ENCODE peak calls at places on chromosomes 11 and 22, in five cellular contexts. B, L, N, W and P are unnamed samples.

GRCh38 chr11:118913411-118914125 is 12.2 kb downstream of the BCL9L start:
- DNase-seq in W (no peak), B (peak; percentile 75), L (peak; percentile 60), N (peak; percentile 22), P (peak; percentile 55)

GRCh38 chr22:27401321-27401720 is 400.2 kb downstream of the MN1 start:
- DNase-seq in W (no peak), L (no peak), N (no peak), B (no peak), P (no peak)

GRCh38 chr22:27850000-27850465 is 48.5 kb upstream of the MN1 start:
- DNase-seq in L (no peak), B (no peak), W (no peak), N (peak; percentile 50), P (no peak)

GRCh38 chr11:84558085-84558905 is 1068.8 kb downstream of the DLG2 start:
- DNase-seq in B (no peak), N (no peak), L (no peak), W (peak; percentile 68), P (no peak)

GRCh38 chr22:42437488-42438292 is 5.5 kb upstream of the NFAM1 start:
- DNase-seq in L (peak; percentile 94), N (peak; percentile 58), B (peak; percentile 82), W (peak; percentile 65), P (peak; percentile 83)

GRCh38 chr11:6418958-6419611 is at the start of gene APBB1:
- DNase-seq in B (peak; percentile 66), N (peak; percentile 75), L (peak; percentile 85), W (peak; percentile 60), P (peak; percentile 64)

GRCh38 chr22:39916496-39916895 is 15.6 kb downstream of the GRAP2 start:
- DNase-seq in B (no peak), W (no peak), L (no peak), N (no peak), P (no peak)

GRCh38 chr11:115980336-115980735 is 476.1 kb upstream of the CADM1 start:
- DNase-seq in L (no peak), B (no peak), N (no peak), W (no peak), P (no peak)

GRCh38 chr22:38208549-38209097 is 6.8 kb downstream of the MAFF start:
- DNase-seq in B (no peak), W (no peak), L (no peak), N (no peak), P (no peak)

GRCh38 chr22:43349636-43350035 is 6.5 kb upstream of the SCUBE1 start:
- DNase-seq in W (no peak), N (no peak), L (no peak), B (no peak), P (no peak)

GRCh38 chr11:8258771-8259170 is 4.9 kb downstream of the LMO1 start:
- DNase-seq in W (no peak), B (no peak), L (no peak), N (no peak), P (no peak)

GRCh38 chr22:46673677-46674236 is 53.6 kb downstream of the GRAMD4 start:
- DNase-seq in B (no peak), L (no peak), W (no peak), N (no peak), P (no peak)

GRCh38 chr11:29318134-29318845 is 698.5 kb downstream of the KCNA4 start:
- DNase-seq in N (no peak), W (no peak), B (no peak), L (no peak), P (no peak)

GRCh38 chr11:1157341-1157644 is 460 bp upstream of the MUC5AC start:
- DNase-seq in B (no peak), W (no peak), N (no peak), L (peak; percentile 42), P (no peak)

GRCh38 chr11:1160231-1161101 is 2.7 kb downstream of the MUC5AC start:
- DNase-seq in W (no peak), B (no peak), N (no peak), L (peak; percentile 70), P (no peak)

GRCh38 chr11:1156506-1157340 is 1.0 kb upstream of the MUC5AC start:
- DNase-seq in L (no peak), N (no peak), B (no peak), W (no peak), P (no peak)

GRCh38 chr11:1157645-1158591 is at the start of gene MUC5AC:
- DNase-seq in N (no peak), B (peak; percentile 6), W (no peak), L (peak; percentile 74), P (no peak)

DNA sequence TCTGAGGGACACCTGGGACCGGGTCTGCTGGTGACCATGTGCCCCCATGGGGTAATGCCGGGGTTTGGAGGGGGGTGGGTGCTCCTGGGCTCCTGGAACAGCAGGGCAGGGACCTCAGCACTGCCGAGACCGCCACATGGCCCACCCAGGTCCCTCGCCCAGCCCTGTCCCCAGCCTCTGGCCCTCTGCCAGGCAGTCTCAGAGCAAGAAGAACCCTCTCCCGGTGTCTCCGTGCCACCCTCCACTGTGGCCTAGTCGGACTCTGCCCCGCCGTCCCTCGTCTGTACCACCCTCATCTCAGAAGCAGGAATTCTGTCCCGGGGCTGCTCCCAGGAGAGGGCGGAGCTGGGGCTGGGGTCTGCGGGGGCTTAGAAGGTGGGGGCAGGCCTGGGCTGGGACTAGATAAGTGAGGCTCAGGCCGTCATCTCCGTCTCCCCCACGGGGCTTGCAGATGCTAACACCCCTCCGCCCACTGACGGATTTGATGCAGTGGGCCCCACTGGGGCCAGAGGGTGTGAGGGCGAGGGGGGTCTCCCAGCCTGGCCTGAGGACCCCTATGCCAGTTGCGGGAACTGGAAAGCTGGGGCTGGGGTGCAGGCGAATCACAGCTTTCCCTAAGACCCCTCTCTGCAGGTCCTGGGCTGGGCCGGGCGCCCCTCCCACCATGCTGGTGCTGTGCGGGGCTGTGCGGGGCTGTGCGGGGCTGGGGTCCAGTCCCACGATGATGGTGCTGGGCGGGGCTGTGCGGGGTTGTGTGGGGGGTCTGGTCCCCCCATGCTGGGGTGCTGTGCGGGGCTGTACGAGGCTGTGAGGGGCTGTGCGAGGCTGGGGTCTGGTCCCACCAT is 1.1 kb downstream of the MUC5AC start:
- DNase-seq in L (peak; percentile 69), W (no peak), B (peak; percentile 9), N (no peak), P (no peak)
- H3K27ac ChIP-seq in L (no peak overlapping the region), W (no peak overlapping the region), B (no peak overlapping the region), N (no peak overlapping the region), P (no peak overlapping the region)

DNA sequence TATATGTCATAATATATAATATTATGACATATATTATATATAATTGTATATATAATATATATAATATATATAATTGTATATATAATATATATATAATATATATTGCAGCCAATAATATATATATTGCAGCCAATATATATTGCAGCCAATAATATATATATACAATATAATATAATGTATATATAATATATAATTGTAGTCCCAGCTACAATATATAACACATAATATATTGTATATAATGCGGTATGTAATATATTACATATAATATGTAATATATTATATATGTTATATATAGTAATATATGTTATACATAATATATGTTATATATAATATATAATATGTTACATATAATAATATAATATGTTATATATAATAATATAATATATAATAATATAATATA is 5.8 kb upstream of the CELF1 start:
- DNase-seq in N (no peak), B (no peak), W (no peak), L (no peak), P (no peak)
- H3K27me3 ChIP-seq in N (no peaks in the 10 kb centered on the region), B (no peaks in the 10 kb centered on the region), W (no peaks in the 10 kb centered on the region), L (no peaks in the 10 kb centered on the region), P (no peaks in the 10 kb centered on the region)

DNA sequence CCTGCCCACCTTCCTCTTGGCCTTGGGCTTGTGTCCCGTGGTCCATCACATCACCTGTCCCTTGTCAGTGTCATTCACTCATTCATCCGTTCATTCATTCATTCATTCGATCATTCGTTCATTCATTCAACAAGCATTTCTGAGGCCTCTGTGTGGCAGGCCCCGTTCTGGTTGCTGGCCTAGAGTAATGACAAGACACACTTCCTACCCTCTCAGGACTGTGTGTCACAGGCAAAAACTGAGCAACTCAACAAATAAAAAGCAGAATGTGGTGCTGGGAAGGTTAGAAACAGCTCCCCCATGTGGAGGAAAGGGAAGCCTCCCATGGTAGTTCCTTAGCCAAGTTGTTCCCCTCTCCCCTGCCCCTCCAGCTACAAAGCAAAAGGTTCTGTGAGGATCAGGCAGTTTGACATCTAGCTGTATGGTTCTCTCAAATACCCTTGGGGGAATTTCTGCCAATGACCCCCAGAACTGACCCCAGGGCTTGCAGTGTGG is 1.6 kb upstream of the OMP start:
- DNase-seq in W (no peak), N (no peak), L (no peak), B (no peak), P (no peak)
- TF ChIP-seq CTCF in W (peak; percentile 24), N (no peak), L (no peak), B (peak; percentile 18), P (no peak)

GRCh38 chr11:126163074-126163700 is 48.3 kb downstream of the RPUSD4 start:
- DNase-seq in W (peak; percentile 12), L (no peak), N (no peak), B (no peak), P (no peak)
- H3K27ac ChIP-seq in W (no peak overlapping the region), L (no peak overlapping the region), N (no peak overlapping the region), B (no peak overlapping the region), P (no peak overlapping the region)

DNA sequence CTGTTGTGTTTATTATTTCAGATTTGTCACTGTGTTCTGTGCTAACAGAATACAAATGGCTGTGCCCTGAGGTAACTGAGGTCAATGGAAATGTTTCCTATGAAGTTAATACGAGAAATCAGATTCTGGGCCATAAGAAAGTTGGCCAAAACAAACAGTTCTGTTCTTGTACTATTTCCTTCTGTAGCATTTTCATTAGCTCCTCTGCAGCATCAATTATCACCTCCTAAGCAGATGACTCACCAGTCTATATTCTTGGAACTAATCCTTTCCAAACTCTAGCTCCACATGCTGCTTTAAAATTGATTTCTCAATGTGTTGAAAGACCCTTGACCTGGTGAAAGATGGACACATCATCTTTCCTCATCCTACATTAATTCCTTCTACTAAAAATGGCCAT is 736.0 kb downstream of the NELL1 start:
- DNase-seq in B (no peak), W (no peak), L (no peak), N (no peak), P (no peak)
- H3K27me3 ChIP-seq in B (no peaks in the 10 kb centered on the region), W (no peaks in the 10 kb centered on the region), L (no peaks in the 10 kb centered on the region), N (no peaks in the 10 kb centered on the region), P (no peaks in the 10 kb centered on the region)

GRCh38 chr11:111983187-111983986 is 41.8 kb upstream of the DLAT start:
- DNase-seq in L (peak; percentile 83), B (no peak), W (peak; percentile 63), N (no peak), P (no peak)
- TF ChIP-seq CTCF in L (no peak), B (no peak), W (peak; percentile 41), N (no peak), P (no peak)